ENCODE peak calls at places on chromosomes 2 and 18, in six cellular contexts. S is dorsolateral prefrontal cortex; V is uterus; X is CD4-positive, CD25-positive, alpha-beta regulatory T cell; U is GM23248; Z is heart left ventricle. B is an unnamed sample.

GRCh38 chr2:145012214-145012670 is 492.3 kb upstream of the ZEB2 start:
- DNase-seq in S (no peak), Z (peak), X (no peak), V (no peak), U (peak), B (no peak)

GRCh38 chr2:181371782-181372292 is 85.3 kb upstream of the ITGA4 start:
- DNase-seq in U (peak), Z (no peak), V (no peak), X (no peak), S (no peak), B (no peak)

GRCh38 chr18:49723648-49724180 is 89.6 kb downstream of the ACAA2 start:
- DNase-seq in U (no peak), S (no peak), Z (no peak), V (no peak), X (no peak), B (peak)

GRCh38 chr2:181780159-181781081 is 100.1 kb upstream of the NEUROD1 start:
- DNase-seq in S (no peak), U (no peak), X (no peak), V (peak), Z (no peak), B (peak)

GRCh38 chr2:110854355-110855081 is 122.1 kb downstream of the ACOXL start:
- DNase-seq in V (no peak), S (no peak), X (no peak), U (peak), Z (no peak), B (peak)

GRCh38 chr2:130840506-130840905 is 3.8 kb downstream of the ARHGEF4 start:
- DNase-seq in V (no peak), U (no peak), S (no peak), X (no peak), Z (no peak), B (no peak)

GRCh38 chr18:79400091-79400590 is 4.4 kb downstream of the NFATC1 start:
- DNase-seq in U (peak), Z (peak), V (peak), S (peak), X (peak), B (peak)

GRCh38 chr2:199988176-199988575 is 32.8 kb downstream of the MAIP1 start:
- DNase-seq in Z (no peak), V (no peak), S (no peak), U (no peak), X (no peak), B (no peak)

GRCh38 chr2:183543731-183544130 is 419.5 kb downstream of the NUP35 start:
- DNase-seq in X (no peak), Z (no peak), V (no peak), U (no peak), S (no peak), B (peak)

GRCh38 chr2:74147729-74148456 is at the start of gene BOLA3:
- DNase-seq in U (peak), X (peak), S (peak), Z (peak), V (peak), B (peak)

GRCh38 chr2:58484201-58484600 is 243.1 kb upstream of the FANCL start:
- DNase-seq in Z (no peak), S (no peak), V (no peak), X (no peak), U (peak), B (no peak)

GRCh38 chr18:37182340-37183135 is 353.6 kb downstream of the KIAA1328 start:
- DNase-seq in X (no peak), V (no peak), U (no peak), Z (no peak), S (no peak), B (no peak)

GRCh38 chr2:148523315-148523714 is 121.2 kb upstream of the EPC2 start:
- DNase-seq in U (no peak), X (no peak), V (no peak), S (no peak), Z (no peak), B (no peak)

GRCh38 chr2:195563857-195564512 is 93.0 kb upstream of the SLC39A10 start:
- DNase-seq in U (peak), S (no peak), X (no peak), Z (no peak), V (no peak), B (no peak)

GRCh38 chr2:74505448-74506246 is 1.8 kb downstream of the PCGF1 start:
- DNase-seq in V (no peak), S (no peak), X (no peak), Z (no peak), U (no peak), B (no peak)

GRCh38 chr2:99085400-99085799 is 56.1 kb upstream of the C2orf15 start:
- DNase-seq in X (no peak), Z (no peak), V (no peak), S (no peak), U (peak), B (no peak)

GRCh38 chr2:216139884-216140283 is 30.7 kb downstream of the XRCC5 start:
- DNase-seq in V (no peak), X (peak), U (peak), Z (no peak), S (no peak), B (peak)

GRCh38 chr2:216146573-216146972 is 37.4 kb downstream of the XRCC5 start:
- DNase-seq in Z (no peak), U (no peak), X (no peak), V (no peak), S (no peak), B (no peak)

GRCh38 chr2:216144857-216145256 is 35.7 kb downstream of the XRCC5 start:
- DNase-seq in V (no peak), Z (no peak), U (no peak), S (no peak), X (no peak), B (no peak)

GRCh38 chr2:216144372-216144771 is 35.2 kb downstream of the XRCC5 start:
- DNase-seq in Z (no peak), U (no peak), S (no peak), V (no peak), X (no peak), B (no peak)

DNA sequence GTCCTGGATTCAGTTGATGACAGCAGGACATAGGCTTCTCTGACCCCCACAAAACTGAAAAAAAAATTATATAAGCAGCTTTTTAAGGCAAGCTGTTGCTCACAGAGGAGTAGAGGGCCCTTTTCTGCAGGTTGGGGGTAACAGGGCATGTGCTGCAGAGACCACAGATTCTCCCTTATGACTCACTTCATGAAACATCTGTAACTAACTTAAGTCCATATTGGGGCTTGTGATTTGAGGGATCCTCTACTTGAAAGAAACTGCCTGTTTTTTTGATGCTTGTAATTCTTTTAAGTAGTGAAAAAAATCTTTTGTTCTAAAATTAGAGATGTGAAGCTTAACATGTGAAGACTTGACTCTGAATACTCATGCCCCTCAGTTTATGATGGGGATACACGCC is 33.4 kb downstream of the XRCC5 start:
- DNase-seq in V (no peak), Z (no peak), U (peak), X (no peak), S (no peak), B (no peak)
- H3K4me3 ChIP-seq in V (no peak), Z (no peak), U (no peak), X (no peak), S (no peak), B (no peak)

GRCh38 chr2:216115224-216115582 is 6.1 kb downstream of the XRCC5 start:
- DNase-seq in U (no peak), S (no peak), V (no peak), Z (no peak), X (no peak), B (no peak)
- H3K4me3 ChIP-seq in U (peak), S (peak), V (peak), Z (peak), X (peak), B (no peak)

DNA sequence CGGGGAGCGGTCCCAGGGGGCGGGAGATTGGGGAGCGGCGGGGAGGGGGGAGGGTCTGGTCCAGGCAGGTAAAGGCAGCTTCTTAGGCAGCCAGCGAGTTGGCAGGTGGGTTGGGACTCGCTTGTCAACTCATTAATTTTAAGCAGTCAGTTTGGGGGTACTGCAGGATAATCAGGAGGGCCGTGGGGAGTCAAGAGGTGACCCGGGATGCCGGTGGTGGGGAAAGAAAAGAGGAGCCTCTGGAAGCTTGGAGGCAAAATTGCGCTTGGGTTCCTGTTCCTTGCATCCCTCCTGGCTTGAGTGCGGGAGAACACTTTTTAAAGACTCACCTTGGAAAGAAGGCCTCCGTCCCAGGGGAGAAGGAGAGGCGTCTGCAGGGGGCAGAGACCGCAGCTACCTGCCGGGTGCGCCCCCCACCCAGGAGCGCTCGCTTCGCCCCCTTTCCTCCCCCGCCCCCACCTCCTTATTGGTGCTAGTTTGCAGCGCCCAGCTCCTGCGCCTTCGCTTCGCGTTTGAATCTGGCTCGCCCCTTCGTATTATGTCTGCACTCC is at the start of gene KCNJ3:
- DNase-seq in S (no peak), Z (no peak), X (no peak), V (no peak), U (no peak), B (peak)
- H3K4me3 ChIP-seq in S (peak), Z (peak), X (no peak), V (peak), U (no peak), B (peak)

GRCh38 chr2:101329026-101329425 is 20.5 kb upstream of the RNF149 start:
- DNase-seq in X (no peak), U (peak), Z (no peak), S (no peak), V (no peak), B (peak)
- H3K4me3 ChIP-seq in X (peak), U (no peak), Z (no peak), S (no peak), V (no peak), B (no peak)

GRCh38 chr2:179809606-179810005 is 51.8 kb downstream of the ZNF385B start:
- DNase-seq in Z (no peak), S (no peak), V (no peak), X (no peak), U (no peak), B (no peak)
- H3K4me3 ChIP-seq in Z (no peak), S (no peak), V (no peak), X (no peak), U (no peak), B (no peak)

DNA sequence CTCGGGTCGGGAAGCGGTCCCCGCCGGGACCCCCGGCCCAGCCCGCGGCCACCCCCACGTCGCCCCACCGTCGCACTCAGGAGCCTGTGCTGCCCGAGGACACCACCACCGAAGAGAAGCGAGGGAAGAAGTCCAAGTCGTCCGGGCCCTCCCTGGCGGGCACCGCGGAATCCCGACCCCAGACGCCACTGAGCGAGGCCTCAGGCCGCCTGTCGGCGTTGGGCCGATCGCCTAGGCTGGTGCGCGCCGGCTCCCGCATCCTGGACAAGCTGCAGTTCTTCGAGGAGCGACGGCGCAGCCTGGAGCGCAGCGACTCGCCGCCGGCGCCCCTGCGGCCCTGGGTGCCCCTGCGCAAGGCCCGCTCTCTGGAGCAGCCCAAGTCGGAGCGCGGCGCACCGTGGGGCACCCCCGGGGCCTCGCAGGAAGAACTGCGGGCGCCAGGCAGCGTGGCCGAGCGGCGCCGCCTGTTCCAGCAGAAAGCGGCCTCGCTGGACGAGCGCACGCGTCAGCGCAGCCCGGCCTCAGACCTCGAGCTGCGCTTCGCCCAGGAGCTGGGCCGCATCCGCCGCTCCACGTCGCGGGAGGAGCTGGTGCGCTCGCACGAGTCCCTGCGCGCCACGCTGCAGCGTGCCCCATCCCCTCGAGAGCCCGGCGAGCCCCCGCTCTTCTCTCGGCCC is 13.6 kb downstream of the SPEG start:
- DNase-seq in Z (no peak), X (no peak), U (no peak), S (no peak), V (no peak), B (no peak)
- H3K4me3 ChIP-seq in Z (no peak), X (no peak), U (no peak), S (no peak), V (no peak), B (no peak)